ENCODE peak calls at places on chromosome 3, in nine cellular contexts. G is iris pigment epithelial cell; V is LoVo; Y is Kasumi-1; S is NCI-H146; M is anterior cingulate cortex; W is activated CD4-positive, alpha-beta T cell treated with anti-CD3 and anti-CD28 coated beads for 36 hours; Z is esophagus muscularis mucosa; H is Peyer's patch. J is an unnamed sample.
A peak's percentile ranks its signal among the peaks of the same experiment; 100 is the strongest.

GRCh38 chr3:72458365-72458764 is 389.9 kb downstream of the SHQ1 start:
- DNase-seq in G (no peak), V (peak; percentile 53), Y (no peak), S (no peak), M (no peak), W (no peak), Z (no peak), H (no peak), J (no peak)

GRCh38 chr3:186241910-186242821 is 119.9 kb downstream of the DGKG start:
- DNase-seq in G (peak; percentile 78), V (peak; percentile 91), Y (peak; percentile 94), S (peak; percentile 36), M (peak; percentile 39), W (peak; percentile 84), Z (no peak), H (peak; percentile 58), J (peak; percentile 85)

GRCh38 chr3:72018339-72018984 is 233.5 kb upstream of the PROK2 start:
- DNase-seq in G (peak; percentile 5), V (no peak), Y (no peak), S (no peak), M (no peak), W (no peak), Z (no peak), H (no peak), J (no peak)

GRCh38 chr3:51977449-51978142 is 2.7 kb downstream of the ABHD14A start:
- DNase-seq in G (no peak), V (no peak), Y (no peak), S (no peak), M (no peak), W (peak; percentile 56), Z (no peak), H (no peak), J (no peak)

GRCh38 chr3:39419697-39420293 is 13.3 kb downstream of the RPSA start:
- DNase-seq in G (no peak), V (no peak), Y (no peak), S (peak; percentile 17), M (no peak), W (no peak), Z (no peak), H (no peak), J (no peak)

GRCh38 chr3:48898383-48899234 is at the start of gene SLC25A20:
- DNase-seq in G (peak; percentile 80), V (peak; percentile 92), Y (peak; percentile 76), S (peak; percentile 79), M (peak; percentile 62), W (peak; percentile 96), Z (peak; percentile 95), H (peak; percentile 91), J (peak; percentile 96)

GRCh38 chr3:31817411-31817966 is 163.6 kb downstream of the OSBPL10 start:
- DNase-seq in G (no peak), V (no peak), Y (no peak), S (no peak), M (no peak), W (no peak), Z (no peak), H (no peak), J (no peak)

GRCh38 chr3:4474683-4475490 is 7.8 kb upstream of the SUMF1 start:
- DNase-seq in G (peak; percentile 84), V (no peak), Y (peak; percentile 91), S (no peak), M (no peak), W (peak; percentile 72), Z (no peak), H (peak; percentile 42), J (no peak)

GRCh38 chr3:61218508-61218907 is 32.7 kb downstream of the FHIT start:
- DNase-seq in G (no peak), V (no peak), Y (no peak), S (no peak), M (no peak), W (no peak), Z (no peak), H (no peak), J (no peak)

GRCh38 chr3:183584246-183584913 is 28.9 kb upstream of the KLHL6 start:
- DNase-seq in G (peak; percentile 78), V (no peak), Y (no peak), S (no peak), M (no peak), W (no peak), Z (no peak), H (no peak), J (peak; percentile 83)

GRCh38 chr3:15535757-15536156 is 14.3 kb upstream of the COLQ start:
- DNase-seq in G (peak; percentile 17), V (no peak), Y (no peak), S (no peak), M (no peak), W (peak; percentile 76), Z (no peak), H (no peak), J (no peak)

GRCh38 chr3:148797822-148798221 is 29.8 kb upstream of the CPB1 start:
- DNase-seq in G (no peak), V (no peak), Y (no peak), S (no peak), M (no peak), W (no peak), Z (no peak), H (no peak), J (no peak)

GRCh38 chr3:182793663-182794454 is 555 bp downstream of the ATP11B start:
- DNase-seq in G (peak; percentile 49), V (peak; percentile 13), Y (peak; percentile 31), S (peak; percentile 76), M (peak; percentile 52), W (peak; percentile 75), Z (no peak), H (peak; percentile 63), J (peak; percentile 83)

GRCh38 chr3:55698826-55699225 is 211.7 kb upstream of the WNT5A start:
- DNase-seq in G (peak; percentile 81), V (no peak), Y (no peak), S (no peak), M (no peak), W (no peak), Z (no peak), H (no peak), J (no peak)

GRCh38 chr3:171489348-171489747 is 29.1 kb upstream of the TNIK start:
- DNase-seq in G (no peak), V (no peak), Y (no peak), S (no peak), M (no peak), W (no peak), Z (no peak), H (no peak), J (no peak)

GRCh38 chr3:126926684-126927404 is 56.1 kb upstream of the PLXNA1 start:
- DNase-seq in G (peak; percentile 92), V (no peak), Y (no peak), S (no peak), M (peak; percentile 24), W (no peak), Z (no peak), H (no peak), J (no peak)

GRCh38 chr3:31770822-31771326 is 210.2 kb downstream of the OSBPL10 start:
- DNase-seq in G (peak; percentile 57), V (no peak), Y (no peak), S (no peak), M (no peak), W (no peak), Z (no peak), H (no peak), J (no peak)

GRCh38 chr3:51931756-51932155 is 9.9 kb downstream of the RRP9 start:
- DNase-seq in G (no peak), V (no peak), Y (no peak), S (no peak), M (no peak), W (no peak), Z (no peak), H (no peak), J (no peak)

GRCh38 chr3:131794766-131795381 is 239.9 kb downstream of the CPNE4 start:
- DNase-seq in G (peak; percentile 64), V (peak; percentile 67), Y (peak; percentile 70), S (peak; percentile 21), M (no peak), W (peak; percentile 37), Z (no peak), H (no peak), J (no peak)

GRCh38 chr3:126191246-126191645 is 10.9 kb upstream of the ALDH1L1 start:
- DNase-seq in G (no peak), V (no peak), Y (no peak), S (no peak), M (no peak), W (no peak), Z (peak; percentile 53), H (no peak), J (no peak)

GRCh38 chr3:54056521-54056920 is 65.8 kb upstream of the CACNA2D3 start:
- DNase-seq in G (no peak), V (peak; percentile 16), Y (no peak), S (no peak), M (no peak), W (no peak), Z (no peak), H (no peak), J (no peak)